ENCODE peak calls at places on chromosome 19, in nine cellular contexts. X, F, O, J, A, W, T, E and K are unnamed samples. For H3K4me1, the result is how much of the 10 kb centered on the place peaks cover.

GRCh38 chr19:50173144-50173543 is 10.1 kb upstream of the IZUMO2 start:
- DNase-seq in T (no peak), W (no peak), J (no peak), X (no peak), O (no peak), E (no peak), A (no peak), F (no peak), K (no peak)

GRCh38 chr19:52535831-52536800 is 8.6 kb downstream of the ZNF808 start:
- DNase-seq in O (no peak), J (peak), F (peak), A (no peak), E (peak), X (peak), W (peak), T (peak), K (no peak)

GRCh38 chr19:3344608-3345598 is 21.5 kb upstream of the NFIC start:
- DNase-seq in J (no peak), T (no peak), A (no peak), F (no peak), O (no peak), X (no peak), W (no peak), E (no peak), K (no peak)

GRCh38 chr19:2602391-2603181 is 99.9 kb downstream of the GNG7 start:
- DNase-seq in J (peak), W (peak), T (peak), A (no peak), O (no peak), E (peak), F (peak), X (no peak), K (peak)

GRCh38 chr19:40542197-40542859 is 34.3 kb upstream of the SHKBP1 start:
- DNase-seq in T (no peak), E (peak), O (no peak), J (peak), A (no peak), W (no peak), X (no peak), F (peak), K (no peak)

GRCh38 chr19:10747271-10747670 is 29.4 kb downstream of the DNM2 start:
- DNase-seq in J (no peak), F (no peak), T (no peak), O (no peak), A (no peak), W (no peak), E (no peak), X (no peak), K (no peak)

GRCh38 chr19:50039968-50040367 is 14.2 kb downstream of the ZNF473 start:
- DNase-seq in J (no peak), E (no peak), F (no peak), X (no peak), A (no peak), W (no peak), T (no peak), O (no peak), K (no peak)

GRCh38 chr19:19672816-19673215 is 4.2 kb downstream of the ZNF101 start:
- DNase-seq in J (no peak), A (no peak), X (no peak), O (no peak), F (no peak), W (no peak), T (no peak), E (no peak), K (no peak)

GRCh38 chr19:18046066-18046718 is 38.2 kb downstream of the ARRDC2 start:
- DNase-seq in A (no peak), W (no peak), E (no peak), T (no peak), X (no peak), O (no peak), F (peak), J (no peak), K (peak)

GRCh38 chr19:15280915-15281683 is 48.9 kb upstream of the EPHX3 start:
- DNase-seq in O (no peak), E (peak), J (peak), W (peak), A (no peak), T (no peak), F (peak), X (peak), K (no peak)

GRCh38 chr19:49554701-49555181 is 25.6 kb downstream of the NOSIP start:
- DNase-seq in X (no peak), J (no peak), O (no peak), T (no peak), A (no peak), W (no peak), F (no peak), E (no peak), K (no peak)

GRCh38 chr19:8577741-8578140 is 499 bp upstream of the MYO1F start:
- DNase-seq in F (no peak), O (no peak), A (no peak), E (no peak), T (no peak), J (no peak), X (no peak), W (no peak), K (no peak)

GRCh38 chr19:8575467-8575997 is 1.7 kb downstream of the MYO1F start:
- DNase-seq in W (no peak), F (peak), O (no peak), J (no peak), E (no peak), A (no peak), T (no peak), X (no peak), K (peak)

GRCh38 chr19:8576273-8576993 is 809 bp downstream of the MYO1F start:
- DNase-seq in A (no peak), E (no peak), X (no peak), W (no peak), J (no peak), O (no peak), F (no peak), T (no peak), K (no peak)

GRCh38 chr19:8578642-8579265 is 1.5 kb upstream of the MYO1F start:
- DNase-seq in W (peak), J (peak), O (peak), A (no peak), X (peak), T (peak), E (peak), F (peak), K (peak)

GRCh38 chr19:8577247-8577646 is at the start of gene MYO1F:
- DNase-seq in X (no peak), O (no peak), E (peak), T (no peak), W (no peak), J (peak), F (no peak), A (no peak), K (no peak)
- H3K4me3 ChIP-seq in X (peak), O (no peak), E (peak), T (no peak), W (peak), J (peak), F (no peak), A (peak), K (no peak)

GRCh38 chr19:16901491-16902175 is 12.8 kb downstream of the F2RL3 start:
- DNase-seq in E (no peak), O (no peak), W (no peak), X (no peak), A (no peak), F (no peak), T (no peak), J (no peak), K (no peak)
- H3K27ac ChIP-seq in E (no peak), O (no peak), W (no peak), X (no peak), A (no peak), F (no peak), T (no peak), J (no peak), K (no peak)

GRCh38 chr19:56106397-56106849 is 14.7 kb downstream of the ZNF787 start:
- DNase-seq in W (no peak), A (no peak), J (no peak), X (no peak), O (no peak), T (no peak), E (no peak), F (no peak), K (no peak)
- H3K4me1 ChIP-seq in W (under half), A (half or more), J (half or more), X (under half), O (under half), T (under half), E (half or more), F (under half), K (under half)

GRCh38 chr19:1257475-1258160 is 9.2 kb downstream of the MIDN start:
- DNase-seq in O (no peak), X (no peak), E (no peak), J (no peak), F (no peak), W (no peak), A (no peak), T (no peak), K (no peak)

GRCh38 chr19:1258161-1258492 is 9.7 kb downstream of the MIDN start:
- DNase-seq in F (no peak), E (no peak), T (no peak), O (no peak), W (no peak), A (no peak), X (no peak), J (no peak), K (no peak)

GRCh38 chr19:1259206-1259872 is 9.8 kb upstream of the CIRBP start:
- DNase-seq in T (no peak), O (no peak), X (no peak), J (peak), W (no peak), E (peak), A (no peak), F (peak), K (peak)

GRCh38 chr19:1259873-1260748 is 9.0 kb upstream of the CIRBP start:
- DNase-seq in J (no peak), X (no peak), T (no peak), A (no peak), E (peak), O (no peak), F (no peak), W (no peak), K (no peak)

GRCh38 chr19:1258707-1259205 is 10.4 kb downstream of the MIDN start:
- DNase-seq in J (no peak), O (no peak), W (no peak), T (no peak), A (no peak), F (no peak), E (no peak), X (no peak), K (no peak)
- H3K4me3 ChIP-seq in J (peak), O (no peak), W (peak), T (no peak), A (peak), F (no peak), E (peak), X (no peak), K (no peak)

GRCh38 chr19:38671654-38672053 is 24.2 kb downstream of the ACTN4 start:
- DNase-seq in E (no peak), O (no peak), F (no peak), W (no peak), X (no peak), J (no peak), T (no peak), A (no peak), K (no peak)
- H3K27ac ChIP-seq in E (peak), O (no peak), F (peak), W (peak), X (no peak), J (peak), T (peak), A (peak), K (peak)

DNA sequence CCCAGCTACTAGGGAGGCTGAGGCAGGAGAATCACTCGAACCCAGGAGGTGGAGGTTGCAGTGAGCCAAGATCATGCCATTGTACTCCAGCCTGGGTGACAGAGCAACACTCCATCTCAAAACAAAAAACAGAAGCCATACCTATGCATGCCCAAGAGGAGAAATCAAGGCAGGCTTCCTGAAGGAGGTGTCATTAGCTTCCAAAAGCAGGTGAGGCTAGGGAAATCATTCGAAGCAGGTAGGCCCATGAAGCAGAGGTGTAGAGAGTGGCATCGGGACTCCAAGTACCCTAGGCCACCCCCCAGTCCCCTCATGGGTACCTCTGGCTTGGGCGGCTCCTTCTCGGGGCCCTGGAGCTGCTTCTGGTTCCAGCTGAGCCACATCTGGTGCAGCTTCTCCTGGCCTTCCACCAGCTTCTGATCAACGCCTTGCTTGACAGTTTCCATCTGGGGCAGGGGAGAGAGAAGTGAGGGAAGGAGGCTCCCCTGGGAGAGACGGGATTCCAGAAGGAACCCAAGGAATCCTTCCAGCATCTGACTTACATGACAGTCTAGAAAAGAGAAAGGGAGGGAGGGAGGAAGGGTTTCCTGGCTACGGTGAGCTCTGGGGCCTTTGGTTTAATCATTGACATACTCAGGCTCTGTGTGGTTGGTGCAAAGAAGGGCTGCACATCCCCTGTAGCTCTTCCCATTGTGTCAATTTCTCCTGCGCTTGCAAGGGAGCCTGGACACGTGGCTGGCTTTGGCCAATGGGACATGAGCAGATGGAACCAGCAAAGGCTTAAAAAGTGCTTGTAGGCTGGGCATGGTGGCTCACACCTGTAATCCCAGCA is 13.1 kb upstream of the TICAM1 start:
- DNase-seq in W (no peak), A (no peak), J (peak), O (no peak), T (no peak), X (no peak), F (peak), E (peak), K (no peak)
- H3K4me1 ChIP-seq in W (under half), A (under half), J (under half), O (under half), T (under half), X (under half), F (under half), E (under half), K (under half)

GRCh38 chr19:39177736-39178135 is 19.0 kb upstream of the NCCRP1 start:
- DNase-seq in A (no peak), T (no peak), O (no peak), J (no peak), W (no peak), F (no peak), X (no peak), E (no peak), K (no peak)

GRCh38 chr19:39177110-39177699 is 19.6 kb upstream of the NCCRP1 start:
- DNase-seq in X (no peak), E (no peak), W (no peak), F (no peak), T (no peak), A (no peak), O (no peak), J (no peak), K (no peak)

GRCh38 chr19:39179754-39180153 is 17.0 kb upstream of the NCCRP1 start:
- DNase-seq in F (no peak), W (no peak), T (no peak), A (no peak), X (no peak), J (no peak), E (no peak), O (no peak), K (no peak)

GRCh38 chr19:39180749-39181148 is 16.0 kb upstream of the NCCRP1 start:
- DNase-seq in F (no peak), W (no peak), O (no peak), A (no peak), X (no peak), J (no peak), E (no peak), T (no peak), K (no peak)

DNA sequence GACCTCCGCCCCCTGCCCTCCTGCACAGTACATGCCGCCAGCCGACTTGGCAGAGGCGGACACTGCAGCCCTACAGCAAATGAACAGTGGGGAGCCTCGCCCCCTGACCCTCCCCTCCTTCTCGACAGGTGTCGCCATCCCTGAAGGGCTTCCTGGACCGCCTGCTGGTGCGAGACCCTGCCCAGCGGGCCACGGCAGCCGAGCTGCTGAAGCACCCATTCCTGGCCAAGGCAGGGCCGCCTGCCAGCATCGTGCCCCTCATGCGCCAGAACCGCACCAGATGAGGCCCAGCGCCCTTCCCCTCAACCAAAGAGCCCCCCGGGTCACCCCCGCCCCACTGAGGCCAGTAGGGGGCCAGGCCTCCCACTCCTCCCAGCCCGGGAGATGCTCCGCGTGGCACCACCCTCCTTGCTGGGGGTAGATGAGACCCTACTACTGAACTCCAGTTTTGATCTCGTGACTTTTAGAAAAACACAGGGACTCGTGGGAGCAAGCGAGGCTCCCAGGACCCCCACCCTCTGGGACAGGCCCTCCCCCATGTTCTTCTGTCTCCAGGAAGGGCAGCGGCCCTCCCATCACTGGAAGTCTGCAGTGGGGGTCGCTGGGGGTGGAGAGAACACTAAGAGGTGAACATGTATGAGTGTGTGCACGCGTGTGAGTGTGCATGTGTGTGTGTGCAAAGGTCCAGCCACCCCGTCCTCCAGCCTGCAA is 18.3 kb upstream of the NCCRP1 start:
- DNase-seq in T (no peak), F (no peak), A (no peak), X (no peak), J (no peak), O (no peak), W (no peak), E (no peak), K (no peak)
- H3K4me3 ChIP-seq in T (no peak), F (no peak), A (no peak), X (peak), J (no peak), O (no peak), W (no peak), E (no peak), K (no peak)

GRCh38 chr19:39209196-39209595 is 5.1 kb upstream of the SYCN start:
- DNase-seq in W (no peak), O (no peak), F (no peak), X (no peak), J (no peak), E (no peak), T (no peak), A (no peak), K (no peak)

GRCh38 chr19:39208175-39208795 is 4.2 kb upstream of the SYCN start:
- DNase-seq in X (no peak), E (no peak), O (no peak), T (no peak), A (no peak), W (no peak), J (no peak), F (no peak), K (no peak)

GRCh38 chr19:39207293-39207836 is 3.3 kb upstream of the SYCN start:
- DNase-seq in T (no peak), F (no peak), A (no peak), J (no peak), E (no peak), O (no peak), X (no peak), W (no peak), K (no peak)

GRCh38 chr19:39212377-39212742 is 8.3 kb upstream of the SYCN start:
- DNase-seq in J (peak), X (no peak), A (no peak), T (no peak), O (no peak), F (peak), W (no peak), E (no peak), K (no peak)

GRCh38 chr19:39211731-39212376 is 7.8 kb upstream of the SYCN start:
- DNase-seq in X (no peak), A (no peak), J (no peak), W (no peak), O (no peak), T (no peak), E (no peak), F (no peak), K (no peak)
- H3K27ac ChIP-seq in X (no peak), A (no peak), J (no peak), W (no peak), O (no peak), T (no peak), E (no peak), F (no peak), K (no peak)

GRCh38 chr19:6064703-6065073 is 45.6 kb downstream of the RFX2 start:
- DNase-seq in W (no peak), E (no peak), A (no peak), O (no peak), T (no peak), F (no peak), J (no peak), X (no peak), K (no peak)
- H3K4me1 ChIP-seq in W (under half), E (half or more), A (half or more), O (under half), T (under half), F (under half), J (half or more), X (under half), K (under half)

GRCh38 chr19:45177817-45178261 is at the start of gene TRAPPC6A:
- DNase-seq in J (no peak), O (no peak), T (no peak), A (no peak), X (no peak), E (no peak), W (no peak), F (peak), K (peak)
- H3K4me3 ChIP-seq in J (peak), O (peak), T (peak), A (peak), X (peak), E (peak), W (peak), F (peak), K (peak)